ENCODE peak calls at places on chromosomes 7 and 10, in five cellular contexts. One of them, this sample, is unnamed.

GRCh38 chr10:114042895-114043531 is 653 bp upstream of the ADRB1 start:
- DNase-seq in hepatocyte: peak; percentile 39
- DNase-seq in midbrain: peak; percentile 55
- DNase-seq in CD8-positive, alpha-beta memory T cell: no peak
- DNase-seq in HTR-8/SVneo: peak; percentile 35
- DNase-seq in this sample: peak; percentile 63

GRCh38 chr7:778968-779451 is 51.9 kb upstream of the PRKAR1B start:
- DNase-seq in hepatocyte: no peak
- DNase-seq in midbrain: peak; percentile 3
- DNase-seq in CD8-positive, alpha-beta memory T cell: no peak
- DNase-seq in HTR-8/SVneo: no peak
- DNase-seq in this sample: no peak

GRCh38 chr10:22992621-22993020 is 64.8 kb downstream of the ARMC3 start:
- DNase-seq in hepatocyte: no peak
- DNase-seq in midbrain: no peak
- DNase-seq in CD8-positive, alpha-beta memory T cell: no peak
- DNase-seq in HTR-8/SVneo: no peak
- DNase-seq in this sample: no peak

GRCh38 chr10:3761111-3761686 is 23.8 kb downstream of the KLF6 start:
- DNase-seq in hepatocyte: peak; percentile 35
- DNase-seq in midbrain: no peak
- DNase-seq in CD8-positive, alpha-beta memory T cell: no peak
- DNase-seq in HTR-8/SVneo: no peak
- DNase-seq in this sample: no peak

GRCh38 chr7:22116451-22117027 is 170.8 kb upstream of the CDCA7L start:
- DNase-seq in hepatocyte: no peak
- DNase-seq in midbrain: no peak
- DNase-seq in CD8-positive, alpha-beta memory T cell: no peak
- DNase-seq in HTR-8/SVneo: no peak
- DNase-seq in this sample: no peak

GRCh38 chr7:83957333-83957732 is 237.3 kb downstream of the SEMA3A start:
- DNase-seq in hepatocyte: no peak
- DNase-seq in midbrain: no peak
- DNase-seq in CD8-positive, alpha-beta memory T cell: no peak
- DNase-seq in HTR-8/SVneo: no peak
- DNase-seq in this sample: no peak

GRCh38 chr10:52334595-52334994 is 20.5 kb downstream of the DKK1 start:
- DNase-seq in hepatocyte: no peak
- DNase-seq in midbrain: no peak
- DNase-seq in CD8-positive, alpha-beta memory T cell: no peak
- DNase-seq in HTR-8/SVneo: no peak
- DNase-seq in this sample: no peak

GRCh38 chr7:141411133-141411532 is 140.1 kb upstream of the AGK start:
- DNase-seq in hepatocyte: no peak
- DNase-seq in midbrain: no peak
- DNase-seq in CD8-positive, alpha-beta memory T cell: no peak
- DNase-seq in HTR-8/SVneo: no peak
- DNase-seq in this sample: no peak